ENCODE peak calls at places on chromosomes 13 and 19, in ten cellular contexts. D is HEK293T; X is stimulated activated CD4-positive, alpha-beta T cell treated with anti-CD3 and anti-CD28 coated beads, Interleukin-4, amount 100 ng/mL, for 48 hours; R is AG04450; C is endothelial cell; I is RWPE1; A is neural crest cell; O is ACHN; K is NCI-H1436; L is cardiac fibroblast. M is an unnamed sample.

GRCh38 chr13:77919351-77920294 is 992 bp upstream of the EDNRB start:
- DNase-seq in D (peak), X (no peak), R (no peak), C (peak), I (no peak), A (peak), O (no peak), K (no peak), L (peak), M (no peak)

GRCh38 chr19:4597975-4598671 is 38.6 kb upstream of the SEMA6B start:
- DNase-seq in D (peak), X (peak), R (no peak), C (peak), I (peak), A (peak), O (peak), K (peak), L (peak), M (no peak)

GRCh38 chr13:93477238-93477637 is 250.6 kb downstream of the GPC6 start:
- DNase-seq in D (no peak), X (no peak), R (no peak), C (no peak), I (no peak), A (no peak), O (no peak), K (no peak), L (no peak), M (no peak)

GRCh38 chr13:69124996-69125395 is 982.6 kb upstream of the ATXN8OS start:
- DNase-seq in D (no peak), X (no peak), R (no peak), C (no peak), I (peak), A (no peak), O (peak), K (no peak), L (no peak), M (no peak)

GRCh38 chr19:51097166-51097736 is 11.0 kb downstream of the CTU1 start:
- DNase-seq in D (peak), X (peak), R (no peak), C (peak), I (peak), A (peak), O (peak), K (peak), L (peak), M (no peak)

GRCh38 chr13:24727731-24728601 is 36.0 kb upstream of the RNF17 start:
- DNase-seq in D (peak), X (peak), R (peak), C (peak), I (peak), A (peak), O (peak), K (peak), L (peak), M (peak)

GRCh38 chr13:110719036-110719710 is 5.7 kb downstream of the ING1 start:
- DNase-seq in D (no peak), X (no peak), R (no peak), C (no peak), I (no peak), A (no peak), O (no peak), K (no peak), L (no peak), M (no peak)

GRCh38 chr19:30297969-30298368 is 74.2 kb upstream of the ZNF536 start:
- DNase-seq in D (no peak), X (no peak), R (no peak), C (no peak), I (no peak), A (no peak), O (no peak), K (no peak), L (no peak), M (no peak)